ENCODE peak calls at places on chromosomes 12 and 14, in eight cellular contexts. S is cardiac muscle cell; C is lower lobe of right lung; F is CD8-positive, alpha-beta T cell; B is endothelial cell; L is fibroblast of lung; J is tibial artery; D is fibroblast of pulmonary artery. O is an unnamed sample.

GRCh38 chr14:74599201-74599809 is 12.7 kb downstream of the LTBP2 start:
- DNase-seq in S (peak), C (no peak), F (no peak), B (no peak), L (peak), J (peak), D (peak), O (no peak)

GRCh38 chr14:22314183-22314820 is 274.7 kb downstream of the DAD1 start:
- DNase-seq in S (peak), C (no peak), F (no peak), B (peak), L (peak), J (no peak), D (peak), O (peak)

GRCh38 chr12:9391751-9392240 is 183.6 kb upstream of the PZP start:
- DNase-seq in S (no peak), C (no peak), F (no peak), B (no peak), L (no peak), J (no peak), D (no peak), O (no peak)

GRCh38 chr14:89378119-89378518 is 38.9 kb downstream of the FOXN3 start:
- DNase-seq in S (peak), C (no peak), F (no peak), B (no peak), L (peak), J (no peak), D (peak), O (no peak)

GRCh38 chr12:90274407-90274806 is 565.8 kb upstream of the ATP2B1 start:
- DNase-seq in S (no peak), C (no peak), F (no peak), B (no peak), L (no peak), J (no peak), D (no peak), O (no peak)

GRCh38 chr12:50006754-50007442 is 18.4 kb downstream of the RACGAP1 start:
- DNase-seq in S (no peak), C (no peak), F (no peak), B (no peak), L (no peak), J (no peak), D (no peak), O (no peak)

GRCh38 chr14:100732766-100733100 is 6.0 kb downstream of the DLK1 start:
- DNase-seq in S (no peak), C (no peak), F (no peak), B (no peak), L (no peak), J (no peak), D (no peak), O (no peak)

GRCh38 chr14:77281852-77282251 is 10.8 kb upstream of the NGB start:
- DNase-seq in S (no peak), C (no peak), F (no peak), B (no peak), L (no peak), J (no peak), D (no peak), O (no peak)

GRCh38 chr14:101835166-101835557 is 73.7 kb downstream of the PPP2R5C start:
- DNase-seq in S (no peak), C (no peak), F (no peak), B (no peak), L (no peak), J (no peak), D (no peak), O (no peak)

GRCh38 chr12:25200703-25201102 is 5.7 kb downstream of the ETFRF1 start:
- DNase-seq in S (peak), C (no peak), F (no peak), B (no peak), L (peak), J (no peak), D (peak), O (no peak)

GRCh38 chr14:47040490-47040889 is 388.9 kb upstream of the RPL10L start:
- DNase-seq in S (no peak), C (no peak), F (no peak), B (peak), L (no peak), J (no peak), D (no peak), O (peak)
- TF ChIP-seq CTCF in S (no peak), C (peak), F (no peak), B (no peak), L (no peak), J (no peak), D (no peak), O (no peak)

GRCh38 chr12:80413462-80413861 is 30.6 kb upstream of the PTPRQ start:
- DNase-seq in S (no peak), C (no peak), F (no peak), B (no peak), L (no peak), J (no peak), D (no peak), O (peak)
- TF ChIP-seq CTCF in S (no peak), C (no peak), F (no peak), B (no peak), L (no peak), J (no peak), D (no peak), O (no peak)

GRCh38 chr12:111149299-111149698 is 219.6 kb downstream of the PHETA1 start:
- DNase-seq in S (no peak), C (no peak), F (no peak), B (no peak), L (no peak), J (no peak), D (no peak), O (no peak)
- TF ChIP-seq CTCF in S (peak), C (no peak), F (no peak), B (no peak), L (no peak), J (no peak), D (no peak), O (no peak)

DNA sequence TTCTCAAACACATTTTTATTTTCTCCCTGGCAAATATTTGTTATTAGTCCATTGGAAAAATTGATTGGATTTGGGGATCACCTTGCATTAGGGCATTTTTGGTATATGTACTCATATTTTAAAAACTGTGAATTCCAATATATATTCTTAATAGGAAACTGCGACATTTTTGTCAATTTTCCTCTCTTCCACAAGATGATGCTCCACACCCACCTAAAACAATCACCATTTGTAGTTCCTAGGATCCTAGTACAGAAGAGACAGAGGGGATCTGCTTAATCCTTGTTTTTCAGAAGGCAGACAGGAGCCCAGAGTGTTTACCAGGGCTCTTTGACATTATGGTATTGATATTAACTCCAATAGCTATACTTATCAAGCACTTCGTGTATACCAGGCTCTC is 22.8 kb upstream of the OASL start:
- DNase-seq in S (peak), C (no peak), F (no peak), B (no peak), L (peak), J (no peak), D (peak), O (no peak)
- TF ChIP-seq CTCF in S (peak), C (no peak), F (no peak), B (no peak), L (peak), J (no peak), D (peak), O (no peak)

GRCh38 chr12:54935235-54935951 is 49.2 kb downstream of the TESPA1 start:
- DNase-seq in S (peak), C (no peak), F (peak), B (no peak), L (peak), J (no peak), D (peak), O (peak)
- TF ChIP-seq CTCF in S (peak), C (no peak), F (no peak), B (no peak), L (no peak), J (no peak), D (no peak), O (no peak)

GRCh38 chr12:1591543-1591942 is 2.8 kb downstream of the FBXL14 start:
- DNase-seq in S (peak), C (no peak), F (no peak), B (no peak), L (no peak), J (no peak), D (no peak), O (no peak)

GRCh38 chr12:1592444-1593231 is 1.7 kb downstream of the FBXL14 start:
- DNase-seq in S (peak), C (peak), F (peak), B (peak), L (peak), J (no peak), D (peak), O (peak)

GRCh38 chr12:1590083-1590979 is 4.0 kb downstream of the FBXL14 start:
- DNase-seq in S (peak), C (no peak), F (no peak), B (no peak), L (peak), J (peak), D (peak), O (no peak)

GRCh38 chr12:1593232-1594044 is 943 bp downstream of the FBXL14 start:
- DNase-seq in S (no peak), C (peak), F (peak), B (peak), L (no peak), J (no peak), D (peak), O (peak)

GRCh38 chr12:1591029-1591428 is 3.4 kb downstream of the FBXL14 start:
- DNase-seq in S (no peak), C (no peak), F (peak), B (no peak), L (no peak), J (no peak), D (peak), O (no peak)
- TF ChIP-seq CTCF in S (no peak), C (no peak), F (peak), B (no peak), L (no peak), J (no peak), D (peak), O (no peak)

DNA sequence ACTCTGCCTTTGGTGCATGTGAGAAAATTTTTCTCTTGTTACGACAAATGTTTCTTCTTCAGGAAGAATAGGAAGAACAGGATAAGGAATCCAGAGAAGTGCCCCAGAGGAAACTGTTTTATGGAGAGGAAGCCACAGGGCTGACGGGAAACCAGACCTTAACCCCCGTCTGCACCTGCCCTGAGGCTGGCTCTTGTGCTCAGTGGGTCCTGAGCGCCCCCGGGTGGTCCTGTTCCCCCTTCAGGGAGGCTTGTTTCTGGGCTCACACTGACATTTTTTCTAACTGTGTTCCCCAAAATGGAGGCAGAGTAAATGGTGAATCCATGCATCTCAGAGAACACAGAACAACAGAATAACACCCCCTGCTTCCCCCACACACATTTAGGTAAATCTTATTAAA is 691.8 kb downstream of the TMEM121 start:
- DNase-seq in S (no peak), C (no peak), F (no peak), B (no peak), L (no peak), J (no peak), D (no peak), O (no peak)
- TF ChIP-seq CTCF in S (no peak), C (no peak), F (no peak), B (no peak), L (no peak), J (no peak), D (no peak), O (no peak)

GRCh38 chr12:102484732-102485069 is 4.3 kb upstream of the IGF1 start:
- DNase-seq in S (no peak), C (no peak), F (no peak), B (no peak), L (no peak), J (no peak), D (no peak), O (no peak)
- TF ChIP-seq CTCF in S (no peak), C (peak), F (peak), B (peak), L (no peak), J (no peak), D (no peak), O (no peak)